ENCODE peak calls at places on chromosome 11, in four cellular contexts. K is mucosa of descending colon, N is A549, F is psoas muscle. S is an unnamed sample.

GRCh38 chr11:126824035-126824607 is 176.4 kb downstream of the KIRREL3 start:
- DNase-seq in K (no peak), N (no peak), F (no peak), S (no peak)

GRCh38 chr11:117824571-117825537 is at the start of gene FXYD2:
- DNase-seq in F (peak), N (no peak), K (peak), S (peak)

GRCh38 chr11:74070713-74071506 is 62.0 kb upstream of the UCP3 start:
- DNase-seq in N (no peak), K (no peak), F (no peak), S (no peak)

GRCh38 chr11:14380947-14381555 is 22.1 kb upstream of the RRAS2 start:
- DNase-seq in F (peak), N (peak), K (peak), S (peak)

GRCh38 chr11:69088676-69089146 is 40.0 kb downstream of the TPCN2 start:
- DNase-seq in K (peak), F (peak), N (peak), S (peak)

GRCh38 chr11:69371731-69372588 is 78.0 kb downstream of the MYEOV start:
- DNase-seq in N (no peak), K (peak), F (peak), S (no peak)

GRCh38 chr11:128188346-128189115 is 398.8 kb downstream of the ETS1 start:
- DNase-seq in F (no peak), K (no peak), N (no peak), S (no peak)

GRCh38 chr11:122758974-122759373 is 79.3 kb upstream of the CRTAM start:
- DNase-seq in N (no peak), K (no peak), F (no peak), S (peak)

GRCh38 chr11:66524304-66525040 is 14.0 kb downstream of the BBS1 start:
- DNase-seq in N (no peak), K (no peak), F (peak), S (no peak)

GRCh38 chr11:116602637-116602942 is 170.2 kb downstream of the BUD13 start:
- DNase-seq in F (no peak), K (no peak), N (no peak), S (no peak)

GRCh38 chr11:130646881-130647280 is 198.4 kb downstream of the ADAMTS15 start:
- DNase-seq in K (no peak), F (no peak), N (no peak), S (no peak)

GRCh38 chr11:102666331-102666957 is 39.1 kb downstream of the MMP27 start:
- DNase-seq in F (no peak), K (no peak), N (peak), S (peak)

GRCh38 chr11:84923489-84923888 is 703.7 kb downstream of the DLG2 start:
- DNase-seq in K (no peak), F (no peak), N (no peak), S (no peak)

GRCh38 chr11:117885777-117886176 is 9.3 kb upstream of the FXYD6 start:
- DNase-seq in K (peak), F (peak), N (no peak), S (no peak)

GRCh38 chr11:117827521-117828511 is 3.3 kb upstream of the FXYD2 start:
- DNase-seq in N (no peak), K (peak), F (no peak), S (no peak)

GRCh38 chr11:32435152-32435480 is 223 bp downstream of the WT1 start:
- DNase-seq in K (no peak), N (peak), F (no peak), S (peak)

GRCh38 chr11:93719310-93719709 is 22.0 kb downstream of the TAF1D start:
- DNase-seq in K (no peak), N (no peak), F (no peak), S (no peak)

GRCh38 chr11:104073950-104074349 is 37.5 kb downstream of the DDI1 start:
- DNase-seq in N (peak), K (no peak), F (no peak), S (no peak)

GRCh38 chr11:11074686-11075370 is 217.0 kb upstream of the ZBED5 start:
- DNase-seq in K (no peak), F (no peak), N (no peak), S (no peak)

GRCh38 chr11:7672960-7673723 is at the start of gene CYB5R2:
- DNase-seq in F (peak), N (peak), K (peak), S (peak)

GRCh38 chr11:61613711-61614254 is 32.9 kb upstream of the SYT7 start:
- DNase-seq in F (no peak), K (no peak), N (no peak), S (no peak)

GRCh38 chr11:59261150-59261549 is 48.4 kb upstream of the MPEG1 start:
- DNase-seq in N (no peak), K (no peak), F (no peak), S (no peak)

DNA sequence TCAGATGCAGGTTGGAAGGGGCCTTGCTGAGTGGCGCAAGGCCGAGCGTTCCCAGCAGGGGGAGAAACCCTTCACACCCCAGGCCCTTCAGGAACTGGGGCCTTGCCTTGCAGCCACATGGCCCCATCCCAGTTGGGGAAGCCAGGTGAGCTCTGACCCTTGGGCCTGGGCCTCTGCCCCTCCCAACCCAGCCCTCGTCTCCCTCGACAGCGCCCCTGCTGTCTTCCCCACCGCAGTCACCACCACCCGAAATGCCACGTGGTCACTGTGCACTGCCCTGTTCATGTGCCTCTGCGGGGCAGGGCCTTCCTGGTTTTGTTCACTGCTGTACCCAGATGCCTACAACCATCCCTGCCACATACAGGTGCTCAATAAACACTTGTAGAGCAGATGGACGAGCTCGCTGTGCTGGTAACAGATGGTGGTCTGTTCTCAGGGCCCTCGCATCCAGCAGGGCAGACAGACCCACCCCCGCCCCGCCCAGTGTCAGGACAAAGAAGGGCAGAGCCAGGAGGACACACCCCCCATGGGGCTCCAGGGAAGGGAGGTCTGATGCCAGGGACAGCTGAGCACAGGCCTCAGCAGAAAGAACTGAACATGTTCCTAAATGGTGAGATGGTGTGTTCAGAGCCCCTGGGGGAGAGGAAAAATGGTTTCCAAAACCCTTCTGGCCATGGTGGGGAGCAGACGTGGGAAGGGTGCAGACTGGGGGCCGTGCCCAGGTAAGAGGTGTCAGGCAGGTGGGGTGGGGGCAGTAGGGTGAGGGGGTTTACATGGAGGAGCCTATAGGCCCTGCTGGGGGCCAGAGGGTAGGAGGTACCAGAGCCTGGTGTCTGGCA is 3.7 kb downstream of the POLR2L start:
- DNase-seq in F (no peak), N (peak), K (peak), S (peak)
- TF ChIP-seq CTCF in F (no peak), N (peak), K (no peak), S (peak)

GRCh38 chr11:57598831-57599155 is 1.3 kb downstream of the SERPING1 start:
- DNase-seq in K (no peak), F (no peak), N (no peak), S (peak)
- H3K4me3 ChIP-seq in K (no peak), F (peak), N (no peak), S (peak)

DNA sequence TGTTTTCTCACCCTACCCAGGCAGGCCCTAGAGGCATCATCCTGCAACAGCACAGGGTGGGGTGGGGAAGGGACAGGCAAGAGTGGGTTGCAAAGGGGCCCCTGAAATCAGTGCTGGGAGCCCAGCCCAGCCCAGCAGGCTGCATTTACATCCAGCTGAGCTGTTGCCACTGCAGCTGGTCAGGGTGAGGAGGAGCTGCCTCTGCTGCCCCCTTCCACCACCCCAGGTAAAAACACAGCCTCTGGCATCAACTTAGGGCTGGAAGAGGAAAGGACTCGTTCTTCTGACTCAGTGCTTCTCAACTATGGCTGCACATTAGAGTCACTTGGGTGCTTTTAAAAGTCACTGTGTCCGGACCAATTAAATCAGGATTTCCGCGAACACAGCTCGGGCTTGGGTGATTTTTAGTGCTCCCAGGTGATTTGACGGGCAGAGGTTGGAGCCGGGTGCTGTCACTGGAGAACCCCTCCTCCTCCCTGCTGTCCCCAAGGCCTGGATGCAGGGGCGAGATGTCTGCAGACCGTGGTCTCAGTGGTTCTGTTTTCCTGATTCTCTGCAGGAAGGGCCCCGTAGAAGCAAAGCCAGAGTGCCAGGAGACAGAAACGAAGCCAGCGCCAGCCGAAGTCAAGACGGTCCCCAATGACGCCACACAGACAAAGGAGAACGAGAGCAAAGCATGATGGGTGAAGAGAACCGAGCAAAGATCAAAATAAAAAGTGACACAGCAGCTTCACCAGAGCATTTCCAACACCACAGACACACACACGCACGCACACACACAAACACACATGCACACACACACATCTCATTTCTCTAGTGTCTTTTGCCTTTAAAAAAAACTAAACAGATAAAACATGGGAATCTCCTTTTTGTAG is 39.4 kb upstream of the TTC12 start:
- DNase-seq in K (no peak), N (peak), F (no peak), S (no peak)
- TF ChIP-seq CTCF in K (no peak), N (no peak), F (no peak), S (no peak)

GRCh38 chr11:20631525-20632168 is 32.2 kb downstream of the SLC6A5 start:
- DNase-seq in N (no peak), F (no peak), K (no peak), S (no peak)

GRCh38 chr11:20638074-20638473 is 31.3 kb upstream of the NELL1 start:
- DNase-seq in F (no peak), K (no peak), N (no peak), S (no peak)

GRCh38 chr11:20632169-20632532 is 32.7 kb downstream of the SLC6A5 start:
- DNase-seq in K (no peak), N (no peak), F (no peak), S (no peak)

GRCh38 chr11:20634044-20634443 is 34.6 kb downstream of the SLC6A5 start:
- DNase-seq in K (no peak), F (no peak), N (no peak), S (peak)

GRCh38 chr11:20634781-20635180 is 34.6 kb upstream of the NELL1 start:
- DNase-seq in F (no peak), N (no peak), K (no peak), S (no peak)
- H3K4me3 ChIP-seq in F (no peak), N (no peak), K (no peak), S (no peak)

GRCh38 chr11:70511345-70511744 is 113.0 kb downstream of the CTTN start:
- DNase-seq in K (no peak), F (no peak), N (no peak), S (no peak)
- TF ChIP-seq CTCF in K (no peak), F (no peak), N (no peak), S (no peak)

DNA sequence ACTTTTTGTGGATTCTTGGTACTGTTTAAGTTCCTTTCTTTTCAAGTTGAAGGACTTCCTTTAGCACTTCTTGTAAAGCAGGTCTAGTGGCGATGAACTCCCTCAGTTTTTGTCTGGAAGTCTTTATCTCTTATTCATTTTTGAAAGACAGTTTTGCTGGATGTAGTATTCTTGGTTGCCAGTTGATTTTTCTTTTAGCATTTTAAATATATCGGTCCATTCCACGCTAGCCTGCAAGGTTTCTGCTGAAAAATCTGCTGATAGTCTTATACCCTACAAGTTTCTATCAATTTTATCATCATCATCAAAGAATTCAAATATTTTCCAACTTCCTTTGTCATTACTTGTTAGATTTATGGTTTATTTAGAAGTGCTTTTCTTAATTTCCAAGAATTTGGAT is 14.7 kb upstream of the GLB1L2 start:
- DNase-seq in N (no peak), F (no peak), K (no peak), S (no peak)
- H3K4me3 ChIP-seq in N (no peak), F (no peak), K (no peak), S (no peak)

GRCh38 chr11:64285885-64286800 is 495 bp downstream of the GPR137 start:
- DNase-seq in K (peak), N (peak), F (peak), S (no peak)
- TF ChIP-seq CTCF in K (no peak), N (peak), F (no peak), S (no peak)

GRCh38 chr11:76786053-76787014 is 3.2 kb downstream of the TSKU start:
- DNase-seq in N (no peak), F (no peak), K (no peak), S (no peak)
- H3K4me3 ChIP-seq in N (peak), F (no peak), K (no peak), S (no peak)

DNA sequence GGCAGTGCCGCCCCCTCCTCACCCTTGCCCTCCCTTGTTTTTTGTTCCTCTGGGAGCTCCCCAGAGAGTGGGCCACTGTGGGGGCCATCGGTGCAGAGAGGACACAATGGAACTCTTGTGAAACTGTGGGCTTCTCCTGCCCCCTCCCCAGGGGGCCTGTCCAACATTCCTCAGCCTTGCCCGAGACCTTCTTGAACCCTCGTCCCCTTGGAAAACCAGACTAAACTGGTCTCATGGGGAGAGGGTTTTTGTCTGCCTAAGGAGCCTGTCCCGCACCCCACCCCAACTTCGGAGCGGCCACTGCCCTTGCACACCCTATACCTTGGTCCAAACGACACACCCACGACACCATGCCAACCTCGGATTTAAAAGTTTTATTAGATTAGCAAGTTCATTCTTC is 72.3 kb downstream of the TSPAN18 start:
- DNase-seq in N (no peak), K (no peak), F (no peak), S (no peak)
- TF ChIP-seq CTCF in N (no peak), K (no peak), F (no peak), S (no peak)